ENCODE peak calls at places on chromosomes 12 and 14, in six cellular contexts. One of them, this sample, is unnamed.

GRCh38 chr12:98211914-98212695 is 303.3 kb upstream of the TMPO start:
- DNase-seq in adrenal gland: no peak
- DNase-seq in psoas muscle: no peak
- DNase-seq in body of pancreas: no peak
- DNase-seq in left ventricle myocardium inferior: no peak
- DNase-seq in stomach: no peak
- DNase-seq in this sample: no peak

GRCh38 chr12:49539406-49540228 is 787 bp downstream of the KCNH3 start:
- DNase-seq in adrenal gland: no peak
- DNase-seq in psoas muscle: no peak
- DNase-seq in body of pancreas: no peak
- DNase-seq in left ventricle myocardium inferior: no peak
- DNase-seq in stomach: peak; percentile 22
- DNase-seq in this sample: no peak

GRCh38 chr12:13499008-13499407 is 302.5 kb downstream of the EMP1 start:
- DNase-seq in adrenal gland: no peak
- DNase-seq in psoas muscle: no peak
- DNase-seq in body of pancreas: no peak
- DNase-seq in left ventricle myocardium inferior: no peak
- DNase-seq in stomach: no peak
- DNase-seq in this sample: no peak

GRCh38 chr12:24562761-24563392 is 386.0 kb downstream of the BCAT1 start:
- DNase-seq in adrenal gland: no peak
- DNase-seq in psoas muscle: peak; percentile 42
- DNase-seq in body of pancreas: no peak
- DNase-seq in left ventricle myocardium inferior: peak; percentile 37
- DNase-seq in stomach: no peak
- DNase-seq in this sample: no peak

GRCh38 chr12:128606040-128606439 is 217.7 kb downstream of the SLC15A4 start:
- DNase-seq in adrenal gland: no peak
- DNase-seq in psoas muscle: no peak
- DNase-seq in body of pancreas: no peak
- DNase-seq in left ventricle myocardium inferior: no peak
- DNase-seq in stomach: no peak
- DNase-seq in this sample: no peak

GRCh38 chr12:62400135-62400534 is 66.5 kb upstream of the MON2 start:
- DNase-seq in adrenal gland: no peak
- DNase-seq in psoas muscle: no peak
- DNase-seq in body of pancreas: no peak
- DNase-seq in left ventricle myocardium inferior: no peak
- DNase-seq in stomach: no peak
- DNase-seq in this sample: no peak

GRCh38 chr12:27822076-27822712 is 42.2 kb upstream of the MANSC4 start:
- DNase-seq in adrenal gland: no peak
- DNase-seq in psoas muscle: no peak
- DNase-seq in body of pancreas: no peak
- DNase-seq in left ventricle myocardium inferior: no peak
- DNase-seq in stomach: no peak
- DNase-seq in this sample: peak; percentile 12

GRCh38 chr14:60722163-60722835 is 1.9 kb downstream of the SIX4 start:
- DNase-seq in adrenal gland: peak; percentile 37
- DNase-seq in psoas muscle: peak; percentile 30
- DNase-seq in body of pancreas: peak; percentile 45
- DNase-seq in left ventricle myocardium inferior: no peak
- DNase-seq in stomach: peak; percentile 40
- DNase-seq in this sample: no peak

GRCh38 chr14:100062602-100063001 is 2.6 kb upstream of the EVL start:
- DNase-seq in adrenal gland: no peak
- DNase-seq in psoas muscle: no peak
- DNase-seq in body of pancreas: no peak
- DNase-seq in left ventricle myocardium inferior: no peak
- DNase-seq in stomach: no peak
- DNase-seq in this sample: no peak

GRCh38 chr12:81077686-81078441 is at the start of gene ACSS3:
- DNase-seq in adrenal gland: peak; percentile 69
- DNase-seq in psoas muscle: peak; percentile 70
- DNase-seq in body of pancreas: peak; percentile 41
- DNase-seq in left ventricle myocardium inferior: peak; percentile 75
- DNase-seq in stomach: peak; percentile 26
- DNase-seq in this sample: no peak

GRCh38 chr14:44149597-44149996 is 357.5 kb downstream of the FSCB start:
- DNase-seq in adrenal gland: no peak
- DNase-seq in psoas muscle: no peak
- DNase-seq in body of pancreas: no peak
- DNase-seq in left ventricle myocardium inferior: no peak
- DNase-seq in stomach: no peak
- DNase-seq in this sample: no peak

GRCh38 chr12:45583011-45583657 is 146.4 kb upstream of the ARID2 start:
- DNase-seq in adrenal gland: peak; percentile 37
- DNase-seq in psoas muscle: no peak
- DNase-seq in body of pancreas: peak; percentile 12
- DNase-seq in left ventricle myocardium inferior: no peak
- DNase-seq in stomach: no peak
- DNase-seq in this sample: no peak

GRCh38 chr12:54009171-54010052 is 627 bp downstream of the HOXC8 start:
- DNase-seq in adrenal gland: peak; percentile 42
- DNase-seq in psoas muscle: no peak
- DNase-seq in body of pancreas: no peak
- DNase-seq in left ventricle myocardium inferior: no peak
- DNase-seq in stomach: no peak
- DNase-seq in this sample: no peak

GRCh38 chr12:52186135-52186840 is 5.5 kb downstream of the KRT80 start:
- DNase-seq in adrenal gland: no peak
- DNase-seq in psoas muscle: no peak
- DNase-seq in body of pancreas: no peak
- DNase-seq in left ventricle myocardium inferior: no peak
- DNase-seq in stomach: no peak
- DNase-seq in this sample: no peak

GRCh38 chr12:52185400-52185967 is 6.3 kb downstream of the KRT80 start:
- DNase-seq in adrenal gland: no peak
- DNase-seq in psoas muscle: no peak
- DNase-seq in body of pancreas: no peak
- DNase-seq in left ventricle myocardium inferior: no peak
- DNase-seq in stomach: no peak
- DNase-seq in this sample: no peak

GRCh38 chr12:52183971-52184370 is 7.8 kb downstream of the KRT80 start:
- DNase-seq in adrenal gland: no peak
- DNase-seq in psoas muscle: no peak
- DNase-seq in body of pancreas: no peak
- DNase-seq in left ventricle myocardium inferior: no peak
- DNase-seq in stomach: no peak
- DNase-seq in this sample: no peak

GRCh38 chr12:52183544-52183910 is 8.3 kb downstream of the KRT80 start:
- DNase-seq in adrenal gland: no peak
- DNase-seq in psoas muscle: no peak
- DNase-seq in body of pancreas: no peak
- DNase-seq in left ventricle myocardium inferior: no peak
- DNase-seq in stomach: no peak
- DNase-seq in this sample: no peak

DNA sequence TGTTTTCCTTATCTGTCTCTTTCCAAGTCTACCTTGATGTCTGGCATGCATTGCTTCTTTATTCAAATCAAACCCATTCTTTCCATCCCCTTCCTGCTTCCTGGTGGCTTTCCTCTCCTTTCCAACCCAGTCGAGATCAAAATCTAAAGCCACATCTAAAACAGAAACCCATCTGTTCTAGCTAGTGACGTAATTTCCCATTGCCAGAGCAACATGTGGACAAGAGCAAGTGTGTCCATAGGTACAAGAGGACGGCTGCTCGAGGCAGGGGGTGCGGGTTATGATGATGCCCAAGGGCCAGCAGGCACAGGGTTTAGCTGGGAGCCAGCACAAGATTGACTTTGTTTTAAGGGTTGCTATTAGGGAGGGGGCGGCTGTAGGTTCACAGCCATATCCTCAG is 7.0 kb downstream of the KRT80 start:
- DNase-seq in adrenal gland: no peak
- DNase-seq in psoas muscle: no peak
- DNase-seq in body of pancreas: no peak
- DNase-seq in left ventricle myocardium inferior: no peak
- DNase-seq in stomach: no peak
- DNase-seq in this sample: no peak
- H3K4me1 ChIP-seq in adrenal gland: peaks cover 16% of the 10 kb centered on the region
- H3K4me1 ChIP-seq in psoas muscle: peaks cover 8% of the 10 kb centered on the region
- H3K4me1 ChIP-seq in body of pancreas: peaks cover 17% of the 10 kb centered on the region
- H3K4me1 ChIP-seq in left ventricle myocardium inferior: peaks cover 57% of the 10 kb centered on the region
- H3K4me1 ChIP-seq in stomach: peaks cover 9% of the 10 kb centered on the region
- H3K4me1 ChIP-seq in this sample: no peaks in the 10 kb centered on the region

GRCh38 chr14:37864128-37864527 is 268.7 kb downstream of the TTC6 start:
- DNase-seq in adrenal gland: no peak
- DNase-seq in psoas muscle: no peak
- DNase-seq in body of pancreas: no peak
- DNase-seq in left ventricle myocardium inferior: no peak
- DNase-seq in stomach: no peak
- DNase-seq in this sample: no peak

GRCh38 chr14:37857774-37858266 is 262.4 kb downstream of the TTC6 start:
- DNase-seq in adrenal gland: no peak
- DNase-seq in psoas muscle: no peak
- DNase-seq in body of pancreas: no peak
- DNase-seq in left ventricle myocardium inferior: no peak
- DNase-seq in stomach: no peak
- DNase-seq in this sample: no peak

GRCh38 chr14:37858733-37859132 is 263.3 kb downstream of the TTC6 start:
- DNase-seq in adrenal gland: no peak
- DNase-seq in psoas muscle: no peak
- DNase-seq in body of pancreas: no peak
- DNase-seq in left ventricle myocardium inferior: no peak
- DNase-seq in stomach: no peak
- DNase-seq in this sample: no peak

GRCh38 chr14:37862263-37862662 is 266.8 kb downstream of the TTC6 start:
- DNase-seq in adrenal gland: no peak
- DNase-seq in psoas muscle: no peak
- DNase-seq in body of pancreas: no peak
- DNase-seq in left ventricle myocardium inferior: no peak
- DNase-seq in stomach: no peak
- DNase-seq in this sample: no peak

DNA sequence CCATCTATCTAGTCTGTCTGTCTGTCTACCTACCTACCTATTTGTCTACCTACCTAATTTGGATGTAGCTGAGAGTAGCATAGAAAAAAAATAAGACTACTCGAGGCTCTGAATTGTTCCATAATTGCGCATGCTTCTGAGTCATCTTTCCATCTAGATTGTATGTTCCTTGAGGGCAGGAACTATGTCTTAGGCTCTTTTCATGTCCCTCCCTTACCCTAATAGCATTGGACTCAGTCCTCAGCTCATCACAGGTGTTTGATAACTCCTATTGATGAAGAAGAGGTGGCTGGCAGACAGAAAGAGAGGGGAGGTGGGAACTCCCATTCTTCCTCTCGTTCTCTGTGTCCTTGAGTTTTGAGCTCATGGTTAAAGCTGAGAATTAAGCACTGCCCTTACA is 263.7 kb downstream of the TTC6 start:
- DNase-seq in adrenal gland: no peak
- DNase-seq in psoas muscle: no peak
- DNase-seq in body of pancreas: no peak
- DNase-seq in left ventricle myocardium inferior: no peak
- DNase-seq in stomach: no peak
- DNase-seq in this sample: no peak
- H3K4me3 ChIP-seq in adrenal gland: no peak overlapping the region
- H3K4me3 ChIP-seq in psoas muscle: no peak overlapping the region
- H3K4me3 ChIP-seq in body of pancreas: no peak overlapping the region
- H3K4me3 ChIP-seq in left ventricle myocardium inferior: no peak overlapping the region
- H3K4me3 ChIP-seq in stomach: no peak overlapping the region
- H3K4me3 ChIP-seq in this sample: no peak overlapping the region

GRCh38 chr12:9794484-9795063 is 32.7 kb upstream of the KLRF1 start:
- DNase-seq in adrenal gland: no peak
- DNase-seq in psoas muscle: no peak
- DNase-seq in body of pancreas: no peak
- DNase-seq in left ventricle myocardium inferior: no peak
- DNase-seq in stomach: no peak
- DNase-seq in this sample: no peak

GRCh38 chr12:9793774-9794395 is 33.2 kb upstream of the CD69 start:
- DNase-seq in adrenal gland: no peak
- DNase-seq in psoas muscle: no peak
- DNase-seq in body of pancreas: no peak
- DNase-seq in left ventricle myocardium inferior: no peak
- DNase-seq in stomach: no peak
- DNase-seq in this sample: peak; percentile 22

GRCh38 chr12:9792961-9793617 is 32.4 kb upstream of the CD69 start:
- DNase-seq in adrenal gland: no peak
- DNase-seq in psoas muscle: no peak
- DNase-seq in body of pancreas: no peak
- DNase-seq in left ventricle myocardium inferior: no peak
- DNase-seq in stomach: no peak
- DNase-seq in this sample: no peak

GRCh38 chr12:9795945-9796344 is 31.3 kb upstream of the KLRF1 start:
- DNase-seq in adrenal gland: no peak
- DNase-seq in psoas muscle: no peak
- DNase-seq in body of pancreas: no peak
- DNase-seq in left ventricle myocardium inferior: no peak
- DNase-seq in stomach: no peak
- DNase-seq in this sample: no peak

DNA sequence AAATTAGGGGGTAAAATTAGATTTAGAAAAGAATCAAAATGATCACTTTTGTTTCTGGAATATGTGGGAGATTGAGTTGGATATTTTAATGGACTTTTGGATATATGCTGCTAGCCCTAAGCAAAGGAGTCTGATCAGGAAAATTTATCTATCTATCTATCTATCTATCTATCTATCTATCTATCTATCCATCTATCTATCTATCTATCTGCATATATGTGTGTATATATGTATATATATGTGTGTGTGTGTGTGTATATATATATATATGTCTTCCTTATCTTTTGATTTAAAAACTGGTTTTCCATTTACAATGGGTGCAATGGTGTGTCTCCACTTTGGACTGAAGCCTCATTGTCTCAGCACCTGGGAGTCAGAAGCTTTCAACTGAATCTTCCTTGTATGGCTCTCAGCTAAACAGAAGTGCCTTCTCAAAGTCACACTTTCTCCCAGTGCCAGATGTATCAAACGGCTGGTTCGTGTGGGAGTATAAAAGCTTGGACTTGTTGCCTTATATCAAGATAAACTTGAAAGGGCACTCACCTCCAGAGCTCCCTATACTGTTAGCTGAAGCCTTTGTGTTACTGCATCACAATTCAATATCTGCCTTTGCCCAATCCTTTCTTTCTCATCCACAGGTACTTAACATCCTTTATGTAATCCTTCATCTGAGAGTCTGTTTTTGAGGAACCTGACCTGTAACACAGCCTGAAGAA is 31.6 kb upstream of the CD69 start:
- DNase-seq in adrenal gland: no peak
- DNase-seq in psoas muscle: no peak
- DNase-seq in body of pancreas: no peak
- DNase-seq in left ventricle myocardium inferior: no peak
- DNase-seq in stomach: no peak
- DNase-seq in this sample: no peak
- H3K27ac ChIP-seq in adrenal gland: no peak overlapping the region
- H3K27ac ChIP-seq in psoas muscle: no peak overlapping the region
- H3K27ac ChIP-seq in body of pancreas: no peak overlapping the region
- H3K27ac ChIP-seq in left ventricle myocardium inferior: no peak overlapping the region
- H3K27ac ChIP-seq in stomach: no peak overlapping the region
- H3K27ac ChIP-seq in this sample: no peak overlapping the region

DNA sequence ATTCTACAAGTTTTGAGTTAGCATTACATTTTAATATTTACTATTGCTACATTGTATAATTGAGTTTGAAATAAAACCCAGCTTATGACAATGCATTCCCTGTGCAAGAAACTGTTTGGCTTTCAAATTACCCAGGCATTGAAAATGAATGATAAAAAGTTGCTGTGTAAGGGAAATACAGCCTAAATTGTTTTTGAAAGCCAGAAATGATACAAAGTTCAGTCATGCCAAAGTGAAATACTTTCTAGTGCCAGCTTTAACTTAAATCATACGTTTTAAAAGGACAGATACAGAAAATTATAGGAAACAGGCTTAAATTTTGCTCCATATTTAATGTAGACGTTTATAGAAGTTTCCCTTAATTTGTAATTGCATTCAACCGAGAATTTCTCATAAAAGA is 2.8 kb downstream of the MGAT2 start:
- DNase-seq in adrenal gland: no peak
- DNase-seq in psoas muscle: no peak
- DNase-seq in body of pancreas: no peak
- DNase-seq in left ventricle myocardium inferior: no peak
- DNase-seq in stomach: no peak
- DNase-seq in this sample: no peak
- H3K4me1 ChIP-seq in adrenal gland: peaks cover 18% of the 10 kb centered on the region
- H3K4me1 ChIP-seq in psoas muscle: peaks cover 41% of the 10 kb centered on the region
- H3K4me1 ChIP-seq in body of pancreas: peaks cover 34% of the 10 kb centered on the region
- H3K4me1 ChIP-seq in left ventricle myocardium inferior: peaks cover 57% of the 10 kb centered on the region
- H3K4me1 ChIP-seq in stomach: peaks cover 48% of the 10 kb centered on the region
- H3K4me1 ChIP-seq in this sample: peaks cover 37% of the 10 kb centered on the region